ENCODE peak calls at places on chromosomes 6 and 20, in five cellular contexts. N, F, E, S and I are unnamed samples.

GRCh38 chr6:47008397-47008763 is 33.8 kb downstream of the ADGRF1 start:
- DNase-seq in E (no peak), N (no peak), F (no peak), S (no peak), I (no peak)

GRCh38 chr20:19079536-19080299 is 132.7 kb upstream of the SLC24A3 start:
- DNase-seq in E (no peak), S (no peak), N (no peak), F (no peak), I (no peak)

GRCh38 chr6:44725070-44725469 is 337.6 kb downstream of the CDC5L start:
- DNase-seq in F (no peak), N (no peak), S (no peak), E (no peak), I (no peak)

GRCh38 chr6:151539506-151540268 is 45.9 kb downstream of the CCDC170 start:
- DNase-seq in E (no peak), S (no peak), F (no peak), N (no peak), I (no peak)

GRCh38 chr20:4918473-4918872 is 82.8 kb downstream of the SLC23A2 start:
- DNase-seq in E (no peak), N (no peak), S (no peak), F (no peak), I (no peak)

GRCh38 chr20:58327211-58327610 is 17.7 kb downstream of the RAB22A start:
- DNase-seq in S (no peak), E (no peak), N (no peak), F (peak; percentile 68), I (no peak)

GRCh38 chr6:68638225-68638900 is 3.3 kb downstream of the ADGRB3 start:
- DNase-seq in F (no peak), N (peak; percentile 36), E (peak; percentile 56), S (no peak), I (no peak)

GRCh38 chr6:137361701-137362100 is 132.5 kb downstream of the OLIG3 start:
- DNase-seq in E (no peak), F (no peak), S (no peak), N (no peak), I (no peak)

GRCh38 chr20:43238833-43239232 is 49.1 kb upstream of the PTPRT start:
- DNase-seq in S (no peak), E (no peak), F (peak; percentile 6), N (no peak), I (no peak)

GRCh38 chr20:12113468-12114371 is 196.0 kb downstream of the BTBD3 start:
- DNase-seq in E (no peak), S (no peak), F (peak; percentile 55), N (peak; percentile 73), I (no peak)

GRCh38 chr6:143449731-143450452 is 603 bp downstream of the ADAT2 start:
- DNase-seq in N (no peak), E (peak; percentile 31), F (peak; percentile 33), S (peak; percentile 58), I (peak; percentile 47)

GRCh38 chr6:52284131-52284459 is 447 bp downstream of the MCM3 start:
- DNase-seq in N (no peak), E (peak; percentile 88), S (peak; percentile 44), F (no peak), I (no peak)

GRCh38 chr6:47727391-47727790 is 29.0 kb downstream of the ADGRF4 start:
- DNase-seq in F (no peak), N (no peak), E (no peak), S (no peak), I (no peak)

GRCh38 chr6:22447862-22448261 is 121.5 kb upstream of the HDGFL1 start:
- DNase-seq in N (no peak), S (no peak), E (peak; percentile 64), F (no peak), I (no peak)

DNA sequence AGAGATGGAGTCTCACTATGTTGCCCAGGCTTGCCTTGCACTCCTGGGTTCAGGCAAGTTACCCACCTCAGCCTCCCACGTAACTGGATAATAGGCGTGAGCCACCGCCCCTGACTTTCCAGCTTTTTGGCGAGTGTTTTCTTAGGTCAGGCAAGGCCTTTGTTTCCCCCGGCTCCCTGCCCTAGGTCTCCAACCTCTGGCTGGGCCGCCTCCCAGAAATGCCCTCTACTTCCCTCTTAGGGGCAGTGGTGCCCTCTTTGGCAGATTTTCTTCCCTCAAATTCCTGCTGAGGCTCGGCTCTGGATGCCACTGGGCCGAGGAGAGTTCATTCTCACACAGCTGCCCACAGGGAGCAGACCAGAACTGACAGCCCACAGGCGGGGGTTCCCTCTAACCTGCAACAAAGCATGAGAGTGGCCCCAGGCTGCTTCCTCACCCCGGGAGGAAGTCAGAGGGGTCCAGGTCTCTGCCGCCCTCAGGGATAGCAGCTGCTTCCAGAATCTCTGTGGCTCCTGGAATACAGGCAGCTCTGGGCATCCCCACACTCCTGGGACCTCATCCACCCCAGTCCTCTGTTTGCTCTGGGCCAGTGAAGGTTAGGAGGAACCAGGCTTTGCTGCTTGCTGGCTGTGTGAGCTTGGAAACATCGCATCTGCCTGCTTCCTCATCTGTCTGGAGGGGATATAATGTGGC is 56.5 kb downstream of the TCP11 start:
- DNase-seq in N (no peak), F (no peak), E (no peak), S (no peak), I (no peak)
- H3K36me3 ChIP-seq in N (peaks cover 100% of the 10 kb centered on the region), F (peaks cover 16% of the 10 kb centered on the region), E (peaks cover 30% of the 10 kb centered on the region), S (peaks cover 12% of the 10 kb centered on the region), I (peaks cover 10% of the 10 kb centered on the region)

DNA sequence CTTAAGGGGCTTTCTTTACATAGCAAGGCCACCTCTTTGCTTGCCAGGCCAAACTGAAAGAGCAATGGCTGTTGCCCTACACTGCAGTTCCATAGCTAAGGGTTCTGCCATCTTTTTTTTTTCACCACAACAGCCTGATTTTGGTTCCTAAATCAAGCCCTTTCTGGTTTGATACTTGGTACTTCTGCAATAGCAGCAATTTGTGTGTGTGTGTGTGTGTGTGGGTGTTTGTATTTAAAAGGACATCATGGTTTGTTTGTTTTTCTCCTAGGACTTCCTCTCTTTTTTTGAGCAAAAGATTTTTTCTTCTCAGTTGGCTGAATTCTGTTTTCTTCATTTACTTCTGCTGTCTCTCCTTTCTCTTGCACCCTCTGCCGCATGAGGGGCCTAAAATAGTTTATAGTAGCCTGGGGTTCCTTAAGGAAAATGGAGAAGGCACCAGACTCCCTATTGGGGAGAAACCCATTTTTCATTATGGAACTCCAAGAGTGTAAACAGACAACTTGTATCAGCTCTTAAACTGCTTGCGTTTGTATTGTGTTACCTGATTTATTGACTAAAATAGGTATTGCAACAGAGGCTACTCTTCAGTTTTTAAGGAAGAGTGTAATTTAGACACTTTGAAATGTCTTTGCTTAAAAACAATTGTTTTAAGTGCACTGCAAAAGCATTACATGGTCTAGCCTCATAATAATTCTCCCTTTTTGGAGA is 12.3 kb upstream of the GCLC start:
- DNase-seq in F (no peak), N (no peak), S (no peak), E (no peak), I (no peak)
- H3K9me3 ChIP-seq in F (no peaks in the 10 kb centered on the region), N (no peaks in the 10 kb centered on the region), S (no peaks in the 10 kb centered on the region), E (peaks cover 6% of the 10 kb centered on the region), I (no peaks in the 10 kb centered on the region)

DNA sequence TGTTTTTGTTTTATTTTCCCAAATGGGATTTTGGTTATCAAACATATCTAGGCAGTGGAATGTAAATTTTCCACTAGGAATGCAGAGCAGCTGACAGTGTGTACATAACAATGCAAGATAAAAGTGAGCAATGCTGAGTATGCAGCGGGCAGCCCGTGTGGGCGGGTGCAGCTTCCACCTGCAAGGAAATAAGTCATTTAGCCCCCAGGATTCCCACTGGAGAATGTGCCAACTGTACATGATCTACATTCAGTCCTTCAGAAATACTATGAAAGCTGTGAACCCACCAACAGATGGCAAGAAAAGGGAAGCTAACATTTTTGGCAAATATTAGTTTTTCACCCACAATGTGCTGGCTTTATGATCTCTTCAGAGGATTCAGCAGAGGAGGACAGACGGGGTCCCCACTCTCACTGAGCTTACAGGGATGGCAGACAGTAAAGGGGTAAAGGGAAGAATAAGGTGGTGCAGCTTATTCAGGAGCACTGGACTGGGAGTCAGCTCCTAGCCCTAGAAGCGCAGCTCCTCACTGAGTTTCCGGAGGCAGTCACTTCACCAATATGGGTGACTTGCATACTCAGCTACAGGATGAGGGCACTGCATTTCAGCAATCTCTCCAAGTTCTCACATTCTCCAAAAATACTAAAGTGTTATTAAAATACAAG is 44.2 kb downstream of the DCDC2 start:
- DNase-seq in E (peak; percentile 58), N (peak; percentile 40), F (no peak), S (no peak), I (no peak)
- H3K4me3 ChIP-seq in E (no peak overlapping the region), N (no peak overlapping the region), F (no peak overlapping the region), S (no peak overlapping the region), I (no peak overlapping the region)

DNA sequence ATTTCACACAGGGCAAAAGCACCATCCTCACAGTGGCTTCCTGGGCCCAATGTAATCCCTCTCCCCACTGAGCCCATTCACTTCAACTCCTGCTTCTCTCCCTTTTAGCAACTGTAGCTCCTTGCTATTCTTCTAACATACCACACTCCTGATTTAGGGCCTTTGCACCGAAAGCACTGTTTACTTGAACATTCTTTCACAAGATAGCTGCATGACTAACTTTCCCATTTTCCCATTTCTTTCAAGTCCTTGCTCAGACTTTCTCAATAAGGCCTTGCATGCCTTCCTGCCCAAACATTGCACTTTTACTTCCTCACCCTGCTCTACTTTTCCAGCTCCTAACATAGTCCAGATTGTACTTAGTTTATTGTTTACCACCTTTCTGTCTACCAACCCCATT is 73.0 kb downstream of the SHPRH start:
- DNase-seq in S (no peak), E (no peak), F (no peak), N (no peak), I (no peak)
- H3K36me3 ChIP-seq in S (peaks cover 4% of the 10 kb centered on the region), E (peaks cover 5% of the 10 kb centered on the region), F (peaks cover 11% of the 10 kb centered on the region), N (peaks cover 47% of the 10 kb centered on the region), I (no peaks in the 10 kb centered on the region)

DNA sequence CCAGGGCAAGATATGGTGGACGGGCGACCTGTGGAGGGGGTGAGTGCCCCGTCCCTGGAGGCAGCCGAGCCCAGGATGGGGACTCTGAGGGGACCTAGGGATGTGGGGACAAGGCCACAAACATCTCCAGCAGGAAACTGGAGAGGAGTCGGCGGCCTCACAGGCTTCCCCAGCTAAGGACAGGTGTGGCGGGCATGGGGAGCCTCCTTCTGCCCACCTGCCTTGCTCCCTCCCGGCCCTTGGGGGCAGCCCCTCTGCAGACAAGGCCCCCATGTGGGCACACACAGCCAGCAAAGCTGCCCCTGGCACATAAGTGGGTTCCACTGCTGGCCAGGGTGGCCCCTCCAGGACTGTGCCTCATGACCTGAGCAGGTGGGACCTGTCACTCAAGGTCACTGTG is 4.6 kb downstream of the CHRNA4 start:
- DNase-seq in S (no peak), E (no peak), N (no peak), F (no peak), I (no peak)
- H3K9me3 ChIP-seq in S (no peaks in the 10 kb centered on the region), E (no peaks in the 10 kb centered on the region), N (no peaks in the 10 kb centered on the region), F (no peaks in the 10 kb centered on the region), I (no peaks in the 10 kb centered on the region)

DNA sequence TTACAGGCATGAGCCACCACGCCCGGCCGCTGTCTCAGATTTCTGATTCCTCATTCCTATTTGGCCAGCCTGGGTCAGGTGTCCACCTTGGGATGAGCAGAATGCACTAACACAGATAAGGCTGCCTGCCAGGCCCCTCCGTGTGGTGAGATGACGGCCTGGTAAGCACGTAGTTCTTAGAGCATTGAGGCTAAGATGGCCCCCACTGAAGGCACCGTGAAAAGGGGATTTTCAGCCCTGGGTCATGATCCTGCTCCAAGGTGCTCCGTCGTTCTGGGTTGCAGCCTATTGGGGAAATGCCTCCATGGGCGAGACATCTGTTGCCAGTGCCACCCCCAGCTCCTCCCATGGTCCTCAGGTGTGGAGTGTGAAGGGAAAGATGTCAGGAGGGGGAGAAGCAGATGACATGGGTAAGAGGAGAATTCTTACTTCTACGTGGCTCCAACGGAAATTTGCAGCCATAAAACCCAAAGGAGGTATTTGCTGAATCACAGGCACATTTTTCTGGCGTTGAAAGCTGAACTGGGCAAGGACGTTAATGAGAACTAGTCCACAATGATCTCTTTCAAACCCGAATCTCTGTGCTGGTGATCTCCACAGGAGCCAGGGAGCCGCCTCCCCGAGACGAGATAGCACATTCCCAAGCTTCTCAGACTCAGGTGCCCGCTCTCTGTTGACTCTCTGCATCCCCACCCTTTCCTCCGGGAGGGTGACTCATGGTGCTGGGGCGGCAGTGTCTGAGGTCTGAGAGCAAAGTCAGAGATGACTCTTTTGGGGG is 34.0 kb upstream of the BMP6 start:
- DNase-seq in E (no peak), S (no peak), N (no peak), F (peak; percentile 25), I (no peak)
- H3K4me3 ChIP-seq in E (no peak overlapping the region), S (no peak overlapping the region), N (no peak overlapping the region), F (no peak overlapping the region), I (no peak overlapping the region)

GRCh38 chr6:159252955-159253508 is 83.8 kb downstream of the FNDC1 start:
- DNase-seq in E (peak; percentile 53), N (no peak), S (no peak), F (peak; percentile 37), I (no peak)
- H3K36me3 ChIP-seq in E (no peaks in the 10 kb centered on the region), N (no peaks in the 10 kb centered on the region), S (no peaks in the 10 kb centered on the region), F (no peaks in the 10 kb centered on the region), I (no peaks in the 10 kb centered on the region)